ENCODE peak calls at places on chromosomes 7 and 10, in eight cellular contexts. J is GM20000, I is HFFc6, P is GDM1, V is NCI-H2081, N is NB4, G is spleen, Y is heart left ventricle. R is an unnamed sample.

GRCh38 chr10:16470747-16471146 is 33.9 kb downstream of the PTER start:
- DNase-seq in J (no peak), I (no peak), P (peak; percentile 58), V (no peak), N (no peak), G (no peak), Y (no peak), R (no peak)

GRCh38 chr7:139995034-139995915 is 67.5 kb downstream of the PARP12 start:
- DNase-seq in J (no peak), I (peak; percentile 9), P (no peak), V (no peak), N (no peak), G (peak; percentile 50), Y (peak; percentile 52), R (no peak)

GRCh38 chr10:33306756-33307519 is 27.5 kb downstream of the NRP1 start:
- DNase-seq in J (no peak), I (peak; percentile 42), P (no peak), V (no peak), N (no peak), G (no peak), Y (no peak), R (no peak)

GRCh38 chr10:120436431-120437142 is 20.4 kb upstream of the PLPP4 start:
- DNase-seq in J (no peak), I (peak; percentile 63), P (no peak), V (no peak), N (peak; percentile 8), G (no peak), Y (no peak), R (peak; percentile 40)

GRCh38 chr10:6607778-6608177 is 27.7 kb upstream of the PRKCQ start:
- DNase-seq in J (no peak), I (no peak), P (no peak), V (no peak), N (no peak), G (no peak), Y (peak; percentile 9), R (no peak)

GRCh38 chr10:116001266-116001857 is 271.6 kb downstream of the GFRA1 start:
- DNase-seq in J (no peak), I (no peak), P (no peak), V (no peak), N (no peak), G (no peak), Y (peak; percentile 18), R (no peak)

GRCh38 chr10:48659790-48660189 is 24.9 kb upstream of the WDFY4 start:
- DNase-seq in J (no peak), I (no peak), P (no peak), V (no peak), N (peak; percentile 57), G (no peak), Y (no peak), R (peak; percentile 75)

GRCh38 chr10:71553371-71553900 is 156.7 kb downstream of the CDH23 start:
- DNase-seq in J (no peak), I (no peak), P (no peak), V (no peak), N (no peak), G (no peak), Y (no peak), R (peak; percentile 9)

GRCh38 chr7:87926581-87927461 is 7.2 kb upstream of the ADAM22 start:
- DNase-seq in J (peak; percentile 61), I (no peak), P (no peak), V (no peak), N (peak; percentile 96), G (no peak), Y (no peak), R (no peak)

GRCh38 chr10:101047961-101048892 is 13.6 kb upstream of the KAZALD1 start:
- DNase-seq in J (no peak), I (no peak), P (no peak), V (peak; percentile 57), N (no peak), G (peak; percentile 70), Y (no peak), R (no peak)

GRCh38 chr7:21169667-21170605 is 257.9 kb upstream of the SP4 start:
- DNase-seq in J (no peak), I (no peak), P (no peak), V (peak; percentile 51), N (no peak), G (no peak), Y (no peak), R (no peak)

GRCh38 chr10:121732676-121733445 is 134.6 kb upstream of the FGFR2 start:
- DNase-seq in J (no peak), I (no peak), P (no peak), V (no peak), N (no peak), G (no peak), Y (no peak), R (no peak)

GRCh38 chr7:51344406-51344805 is 27.8 kb upstream of the COBL start:
- DNase-seq in J (no peak), I (no peak), P (no peak), V (no peak), N (no peak), G (no peak), Y (no peak), R (no peak)

GRCh38 chr10:6145414-6145978 is 56.7 kb downstream of the RBM17 start:
- DNase-seq in J (no peak), I (no peak), P (no peak), V (peak; percentile 6), N (no peak), G (peak; percentile 90), Y (no peak), R (no peak)

GRCh38 chr7:158188676-158189075 is 398.9 kb downstream of the PTPRN2 start:
- DNase-seq in J (no peak), I (no peak), P (no peak), V (no peak), N (no peak), G (peak; percentile 51), Y (no peak), R (no peak)

GRCh38 chr10:30639946-30640786 is 10.6 kb upstream of the LYZL2 start:
- DNase-seq in J (peak; percentile 58), I (peak; percentile 50), P (peak; percentile 9), V (peak; percentile 14), N (peak; percentile 71), G (no peak), Y (no peak), R (peak; percentile 79)

GRCh38 chr7:1463685-1464223 is 4.5 kb upstream of the MICALL2 start:
- DNase-seq in J (no peak), I (no peak), P (no peak), V (no peak), N (no peak), G (no peak), Y (no peak), R (no peak)

GRCh38 chr10:51124852-51125251 is 50.6 kb downstream of the PRKG1 start:
- DNase-seq in J (no peak), I (no peak), P (no peak), V (no peak), N (no peak), G (no peak), Y (no peak), R (no peak)

GRCh38 chr7:16233519-16233918 is 187.8 kb downstream of the CRPPA start:
- DNase-seq in J (no peak), I (no peak), P (no peak), V (no peak), N (no peak), G (no peak), Y (no peak), R (no peak)

GRCh38 chr10:110918633-110919348 is at the start of gene BBIP1:
- DNase-seq in J (peak; percentile 95), I (peak; percentile 100), P (peak; percentile 99), V (peak; percentile 95), N (peak; percentile 100), G (peak; percentile 99), Y (no peak), R (peak; percentile 100)

GRCh38 chr7:33710608-33711007 is 194.7 kb upstream of the BMPER start:
- DNase-seq in J (no peak), I (peak; percentile 6), P (no peak), V (no peak), N (no peak), G (no peak), Y (no peak), R (no peak)

GRCh38 chr10:6722616-6723004 is 142.5 kb upstream of the PRKCQ start:
- DNase-seq in J (no peak), I (peak; percentile 72), P (no peak), V (no peak), N (no peak), G (no peak), Y (no peak), R (no peak)

GRCh38 chr7:150374026-150374425 is 5.1 kb upstream of the ZNF775 start:
- DNase-seq in J (no peak), I (no peak), P (no peak), V (no peak), N (no peak), G (no peak), Y (no peak), R (no peak)

GRCh38 chr10:98417973-98418372 is 3.0 kb upstream of the PYROXD2 start:
- DNase-seq in J (no peak), I (no peak), P (no peak), V (no peak), N (no peak), G (no peak), Y (no peak), R (no peak)

GRCh38 chr10:1230138-1230537 is 174.0 kb downstream of the WDR37 start:
- DNase-seq in J (no peak), I (no peak), P (no peak), V (no peak), N (no peak), G (peak; percentile 51), Y (no peak), R (no peak)

GRCh38 chr10:72622271-72622670 is 3.6 kb downstream of the MICU1 start:
- DNase-seq in J (no peak), I (no peak), P (no peak), V (no peak), N (no peak), G (no peak), Y (no peak), R (no peak)

GRCh38 chr7:115638853-115639252 is 391.7 kb downstream of the TFEC start:
- DNase-seq in J (no peak), I (no peak), P (no peak), V (no peak), N (no peak), G (no peak), Y (no peak), R (no peak)